ENCODE peak calls at places on chromosomes 5 and 9, in six cellular contexts. H, S, M, Z, G and Q are unnamed samples.

GRCh38 chr5:116759860-116760644 is 185.4 kb upstream of the SEMA6A start:
- DNase-seq in S (no peak), H (no peak), M (no peak), Z (no peak), G (peak), Q (no peak)

GRCh38 chr9:85716031-85716877 is 25.5 kb downstream of the AGTPBP1 start:
- DNase-seq in S (no peak), G (no peak), M (no peak), Z (peak), H (no peak), Q (no peak)

GRCh38 chr5:180830253-180831138 is 27.9 kb upstream of the MGAT1 start:
- DNase-seq in S (peak), G (no peak), H (peak), M (peak), Z (no peak), Q (peak)

GRCh38 chr9:109047259-109047658 is 34.0 kb upstream of the CTNNAL1 start:
- DNase-seq in G (no peak), S (no peak), H (no peak), M (no peak), Z (no peak), Q (no peak)

GRCh38 chr9:13351768-13352386 is 72.4 kb upstream of the MPDZ start:
- DNase-seq in H (peak), Z (no peak), G (peak), S (peak), M (peak), Q (peak)

GRCh38 chr5:25963251-25964008 is 1075.0 kb downstream of the CDH9 start:
- DNase-seq in Z (no peak), H (peak), G (no peak), S (no peak), M (no peak), Q (no peak)

GRCh38 chr9:129209580-129209979 is 31.5 kb upstream of the IER5L start:
- DNase-seq in M (no peak), G (no peak), Z (no peak), H (no peak), S (no peak), Q (no peak)

GRCh38 chr9:97468658-97469448 is 32.6 kb upstream of the TMOD1 start:
- DNase-seq in S (peak), H (peak), M (peak), G (peak), Z (peak), Q (peak)

GRCh38 chr5:157328277-157328912 is 62.5 kb downstream of the CYFIP2 start:
- DNase-seq in Z (no peak), H (peak), M (peak), S (peak), G (peak), Q (peak)

GRCh38 chr9:27408523-27408922 is 111.6 kb upstream of the EQTN start:
- DNase-seq in Z (no peak), M (no peak), S (no peak), H (no peak), G (no peak), Q (no peak)

GRCh38 chr5:157068339-157068738 is 9.4 kb upstream of the HAVCR1 start:
- DNase-seq in M (no peak), Z (no peak), S (no peak), H (no peak), G (peak), Q (no peak)

GRCh38 chr9:8188720-8189407 is 389.3 kb upstream of the DMAC1 start:
- DNase-seq in H (no peak), M (peak), S (no peak), Z (no peak), G (no peak), Q (no peak)
- TF ChIP-seq SMC3 in H (no peak), M (no peak), S (no peak), Z (no peak), G (no peak), Q (no peak)

DNA sequence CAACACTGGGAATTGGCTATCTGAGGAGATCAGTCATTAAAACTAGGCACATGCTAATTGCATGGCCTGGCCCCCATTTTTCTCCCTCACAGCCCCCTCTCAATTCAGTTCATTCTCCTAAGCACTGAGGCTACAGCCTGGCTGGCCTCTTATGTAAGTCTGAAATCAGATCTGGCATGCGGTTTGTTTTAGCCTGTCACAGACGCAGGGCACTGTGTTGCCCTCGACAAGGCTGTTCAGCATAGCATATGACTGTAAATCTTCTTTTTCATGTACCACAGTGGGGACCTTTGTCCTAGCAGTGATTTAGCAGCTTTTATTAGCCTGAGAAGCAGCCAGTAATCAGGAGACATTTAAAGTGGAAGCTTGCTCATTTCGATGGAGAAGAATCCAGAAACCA is 57.9 kb downstream of the RORB start:
- DNase-seq in M (peak), H (no peak), S (no peak), Z (no peak), G (no peak), Q (no peak)
- TF ChIP-seq RAD21 in M (no peak), H (no peak), S (no peak), Z (no peak), G (no peak), Q (no peak)

GRCh38 chr9:93057703-93058356 is 671 bp upstream of the SUSD3 start:
- DNase-seq in M (no peak), S (peak), G (no peak), Z (no peak), H (no peak), Q (no peak)

GRCh38 chr9:93058357-93059096 is at the start of gene SUSD3:
- DNase-seq in G (peak), S (peak), Z (peak), M (peak), H (no peak), Q (no peak)

GRCh38 chr9:93059097-93059959 is 827 bp downstream of the SUSD3 start:
- DNase-seq in H (no peak), M (no peak), Z (no peak), S (peak), G (no peak), Q (no peak)

GRCh38 chr9:93054758-93055704 is 3.5 kb upstream of the SUSD3 start:
- DNase-seq in M (no peak), H (no peak), Z (no peak), S (no peak), G (no peak), Q (no peak)

GRCh38 chr9:93057024-93057702 is 1.3 kb upstream of the SUSD3 start:
- DNase-seq in G (no peak), Z (no peak), S (no peak), H (no peak), M (no peak), Q (no peak)
- TF ChIP-seq SMC3 in G (no peak), Z (no peak), S (no peak), H (no peak), M (no peak), Q (no peak)

DNA sequence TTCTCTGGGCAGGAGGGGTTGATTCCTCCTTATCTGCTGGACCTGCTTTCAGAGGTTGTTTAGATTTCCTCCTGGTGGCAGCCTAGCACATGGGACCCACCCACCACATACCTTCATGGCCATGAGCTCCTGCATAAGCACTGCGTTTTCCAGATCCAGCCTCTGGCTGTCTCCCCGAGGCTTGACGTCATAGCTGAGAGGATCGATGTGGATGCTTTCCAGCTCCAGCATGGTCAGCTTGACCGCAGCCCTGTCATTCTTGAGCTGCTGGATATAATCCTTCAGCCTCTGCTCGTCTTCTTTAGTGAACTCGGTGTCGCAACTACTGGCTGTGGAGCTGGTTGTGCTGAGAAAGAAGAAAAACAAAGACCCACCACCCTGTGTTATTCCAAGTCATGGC is 77.0 kb downstream of the DCP2 start:
- DNase-seq in Z (no peak), H (no peak), S (peak), M (no peak), G (no peak), Q (peak)
- TF ChIP-seq RAD21 in Z (no peak), H (no peak), S (no peak), M (no peak), G (no peak), Q (no peak)

GRCh38 chr5:62371409-62371808 is 32.3 kb downstream of the DIMT1 start:
- DNase-seq in M (no peak), G (no peak), S (no peak), Z (no peak), H (no peak), Q (peak)
- TF ChIP-seq SMC3 in M (no peak), G (no peak), S (no peak), Z (no peak), H (no peak), Q (no peak)

GRCh38 chr5:54742417-54742889 is 224.9 kb downstream of the SNX18 start:
- DNase-seq in Z (no peak), S (peak), G (no peak), M (no peak), H (peak), Q (peak)
- TF ChIP-seq RAD21 in Z (no peak), S (no peak), G (no peak), M (peak), H (no peak), Q (peak)

DNA sequence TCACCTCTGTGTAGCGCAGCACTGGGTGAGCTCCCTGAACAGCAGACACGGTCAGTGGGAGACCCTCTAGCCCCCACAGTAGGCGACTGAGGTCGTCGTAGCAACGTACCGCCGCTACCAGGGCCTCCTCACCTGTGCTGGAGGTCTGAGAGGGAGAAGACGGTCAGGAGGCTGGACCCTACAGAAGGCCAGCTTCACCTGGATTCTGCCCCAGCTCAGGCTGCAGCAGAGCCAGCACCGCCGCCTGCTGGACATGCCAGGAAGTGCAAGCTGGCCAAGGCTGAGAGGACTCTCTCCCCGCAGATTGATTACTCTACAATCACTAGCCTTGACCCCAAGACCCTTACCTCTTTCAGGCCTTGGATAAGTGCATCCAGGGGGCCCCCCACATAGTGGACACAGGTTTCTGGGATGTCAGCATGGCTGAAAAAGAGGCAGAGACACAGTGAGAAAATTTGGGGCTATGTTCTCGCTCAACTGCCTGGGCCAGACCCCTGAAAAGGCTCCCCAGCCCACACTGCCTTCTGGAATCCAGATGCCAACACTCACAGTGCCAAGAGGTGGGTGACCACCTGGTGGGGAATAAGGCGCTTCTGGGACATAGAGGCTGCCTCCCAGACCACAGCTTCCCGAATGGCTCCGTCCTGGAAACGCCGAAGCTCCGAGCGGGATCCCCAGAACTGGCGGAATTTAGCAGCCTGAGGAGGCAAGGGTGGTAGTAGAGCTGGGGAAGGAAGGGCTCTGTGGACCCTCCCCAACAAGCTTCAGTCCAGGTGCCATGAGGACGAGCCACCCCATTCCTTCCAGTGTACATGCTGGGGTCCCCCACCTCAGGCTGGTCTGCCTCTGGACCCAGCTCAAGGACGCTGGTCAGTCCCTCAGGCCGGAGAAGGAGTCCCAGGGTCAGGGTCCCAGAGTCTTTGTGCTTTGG is 6.9 kb downstream of the NOL6 start:
- DNase-seq in G (peak), H (peak), S (peak), M (peak), Z (no peak), Q (peak)
- TF ChIP-seq SMC3 in G (peak), H (peak), S (peak), M (peak), Z (peak), Q (peak)